ENCODE peak calls at places on chromosomes 11 and 22, in five cellular contexts. K is adrenal gland, J is pancreas, C is HCT116, B is left lung. E is an unnamed sample.

GRCh38 chr22:40415531-40416266 is 45.3 kb downstream of the SGSM3 start:
- DNase-seq in J (no peak), K (peak), B (peak), C (no peak), E (no peak)

GRCh38 chr11:125807909-125808308 is 20.0 kb downstream of the PATE3 start:
- DNase-seq in K (no peak), J (no peak), C (no peak), B (no peak), E (no peak)

GRCh38 chr11:128422576-128423370 is 164.6 kb downstream of the ETS1 start:
- DNase-seq in B (no peak), C (no peak), J (peak), K (no peak), E (no peak)

GRCh38 chr11:57474017-57474750 is 13.9 kb downstream of the RTN4RL2 start:
- DNase-seq in J (no peak), C (no peak), K (no peak), B (no peak), E (no peak)

GRCh38 chr11:94740975-94741707 is 27.0 kb upstream of the AMOTL1 start:
- DNase-seq in K (no peak), J (peak), C (peak), B (peak), E (no peak)

GRCh38 chr22:41352058-41352457 is 29.7 kb upstream of the TEF start:
- DNase-seq in B (no peak), J (no peak), K (no peak), C (peak), E (no peak)

GRCh38 chr22:46983046-46983445 is 220.6 kb downstream of the TBC1D22A start:
- DNase-seq in K (no peak), C (no peak), J (no peak), B (no peak), E (no peak)

GRCh38 chr22:20021196-20022181 is 579 bp downstream of the TANGO2 start:
- DNase-seq in B (peak), K (peak), C (no peak), J (peak), E (peak)

GRCh38 chr22:21000215-21000986 is 1.5 kb downstream of the THAP7 start:
- DNase-seq in C (no peak), K (no peak), B (no peak), J (no peak), E (no peak)

GRCh38 chr11:57474751-57475115 is 14.4 kb downstream of the RTN4RL2 start:
- DNase-seq in B (no peak), J (no peak), C (no peak), K (no peak), E (no peak)

GRCh38 chr11:16890442-16890841 is 123.8 kb downstream of the PLEKHA7 start:
- DNase-seq in K (no peak), C (no peak), J (no peak), B (no peak), E (no peak)

GRCh38 chr11:16843307-16843706 is 104.9 kb downstream of the C11orf58 start:
- DNase-seq in C (no peak), K (peak), J (no peak), B (no peak), E (no peak)

GRCh38 chr11:124877631-124878496 is 12.6 kb downstream of the ROBO3 start:
- DNase-seq in C (no peak), B (no peak), K (peak), J (no peak), E (no peak)

GRCh38 chr11:25066706-25067105 is 569.9 kb downstream of the LUZP2 start:
- DNase-seq in C (no peak), J (no peak), K (no peak), B (no peak), E (no peak)

GRCh38 chr11:103696130-103696529 is 340.3 kb upstream of the DDI1 start:
- DNase-seq in K (no peak), C (no peak), J (no peak), B (no peak), E (no peak)

GRCh38 chr11:121391914-121392313 is 60.2 kb upstream of the SORL1 start:
- DNase-seq in C (no peak), B (no peak), K (no peak), J (no peak), E (no peak)

GRCh38 chr11:21137813-21138212 is 468.4 kb downstream of the NELL1 start:
- DNase-seq in K (no peak), C (no peak), J (no peak), B (no peak), E (no peak)

GRCh38 chr11:20337526-20338154 is 25.9 kb upstream of the HTATIP2 start:
- DNase-seq in B (no peak), J (no peak), C (peak), K (no peak), E (no peak)

GRCh38 chr11:29446132-29446531 is 570.7 kb downstream of the KCNA4 start:
- DNase-seq in B (peak), J (no peak), C (no peak), K (no peak), E (no peak)

GRCh38 chr11:59178401-59178800 is 6.5 kb downstream of the DTX4 start:
- DNase-seq in B (no peak), C (no peak), J (no peak), K (no peak), E (no peak)

GRCh38 chr11:6362185-6362867 is 27.9 kb upstream of the SMPD1 start:
- DNase-seq in C (no peak), K (no peak), J (peak), B (no peak), E (peak)

GRCh38 chr11:83070044-83070877 is 1.4 kb downstream of the RAB30 start:
- DNase-seq in B (no peak), J (no peak), K (peak), C (no peak), E (no peak)

GRCh38 chr11:12831471-12832202 is 157.4 kb downstream of the TEAD1 start:
- DNase-seq in J (no peak), B (no peak), K (no peak), C (no peak), E (no peak)

GRCh38 chr22:45548441-45548840 is 45.8 kb downstream of the FBLN1 start:
- DNase-seq in C (no peak), K (no peak), B (no peak), J (no peak), E (no peak)

GRCh38 chr22:45549739-45550138 is 47.1 kb downstream of the FBLN1 start:
- DNase-seq in J (no peak), B (no peak), K (no peak), C (no peak), E (no peak)

GRCh38 chr22:45550891-45551290 is 48.2 kb downstream of the FBLN1 start:
- DNase-seq in C (no peak), B (no peak), K (no peak), J (no peak), E (no peak)

GRCh38 chr22:45550416-45550815 is 47.7 kb downstream of the FBLN1 start:
- DNase-seq in C (no peak), K (no peak), B (no peak), J (no peak), E (no peak)

DNA sequence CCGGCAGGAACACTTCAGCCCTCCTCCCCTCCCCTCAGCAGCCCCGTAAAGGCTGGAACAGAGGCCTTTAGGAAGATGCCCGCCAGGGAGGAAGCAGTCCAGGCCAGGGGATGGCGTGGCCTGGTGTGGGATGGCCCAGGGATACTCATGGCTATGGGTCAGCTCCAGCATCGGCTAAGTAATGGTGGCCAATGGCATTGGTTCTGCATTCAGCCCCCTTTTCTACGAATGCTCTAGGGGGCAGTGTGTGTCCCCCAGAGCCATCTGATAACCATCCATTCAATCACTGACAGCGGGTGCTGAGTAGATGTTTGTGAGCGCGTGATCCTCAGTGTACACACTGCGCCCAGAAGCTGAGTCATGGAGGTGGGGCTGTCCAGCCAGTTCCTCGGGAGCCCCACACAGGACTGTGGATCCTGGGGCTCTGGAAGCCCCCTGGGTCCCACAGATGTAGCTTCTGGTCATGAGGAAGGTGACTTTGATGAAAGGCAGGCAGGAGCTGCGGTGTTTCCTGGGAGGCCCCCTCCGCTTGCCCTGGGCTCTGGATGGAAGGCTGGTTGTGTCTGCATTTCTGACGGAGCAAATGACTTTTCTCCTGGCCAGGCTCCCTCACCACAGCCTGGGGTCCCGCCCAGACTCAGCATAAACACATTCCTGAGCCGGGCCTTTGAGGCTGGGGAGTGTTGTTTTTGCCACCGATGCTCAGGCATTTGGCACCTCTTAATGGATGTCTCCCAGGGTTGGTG is 46.5 kb downstream of the FBLN1 start:
- DNase-seq in K (no peak), C (peak), J (no peak), B (no peak), E (peak)
- H3K27ac ChIP-seq in K (peak), C (peak), J (no peak), B (peak), E (peak)

GRCh38 chr11:119205574-119206511 is at the start of gene CBL:
- DNase-seq in K (peak), B (peak), C (peak), J (peak), E (peak)

GRCh38 chr11:119207300-119207570 is 1.1 kb downstream of the CBL start:
- DNase-seq in C (no peak), B (no peak), J (no peak), K (no peak), E (no peak)

GRCh38 chr11:119206512-119207299 is 567 bp downstream of the CBL start:
- DNase-seq in C (no peak), K (peak), J (no peak), B (peak), E (peak)

GRCh38 chr11:119204066-119204465 is 2.1 kb upstream of the CBL start:
- DNase-seq in B (no peak), J (no peak), C (no peak), K (no peak), E (no peak)

DNA sequence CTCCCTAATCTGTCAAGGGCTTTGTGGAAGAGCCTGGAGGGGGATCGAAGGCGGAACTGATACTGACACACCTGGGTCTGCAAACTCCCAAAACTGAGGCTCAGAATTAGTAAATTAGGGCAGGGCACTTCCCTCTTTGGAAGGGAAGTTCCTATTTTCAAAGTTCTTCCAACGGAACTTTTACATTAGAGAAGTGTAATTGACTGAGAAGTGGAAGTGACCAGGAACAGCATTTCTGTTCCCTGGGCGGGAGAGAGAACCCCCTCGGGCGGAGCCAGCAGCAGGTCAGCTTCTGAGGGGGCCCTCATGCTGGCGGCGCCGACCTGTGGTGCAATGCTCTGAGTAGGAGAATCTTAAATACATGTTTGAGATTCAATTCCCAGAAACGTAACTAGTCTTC is 1.1 kb upstream of the CBL start:
- DNase-seq in K (peak), C (no peak), J (no peak), B (no peak), E (no peak)
- H3K4me3 ChIP-seq in K (no peak), C (no peak), J (no peak), B (peak), E (peak)

DNA sequence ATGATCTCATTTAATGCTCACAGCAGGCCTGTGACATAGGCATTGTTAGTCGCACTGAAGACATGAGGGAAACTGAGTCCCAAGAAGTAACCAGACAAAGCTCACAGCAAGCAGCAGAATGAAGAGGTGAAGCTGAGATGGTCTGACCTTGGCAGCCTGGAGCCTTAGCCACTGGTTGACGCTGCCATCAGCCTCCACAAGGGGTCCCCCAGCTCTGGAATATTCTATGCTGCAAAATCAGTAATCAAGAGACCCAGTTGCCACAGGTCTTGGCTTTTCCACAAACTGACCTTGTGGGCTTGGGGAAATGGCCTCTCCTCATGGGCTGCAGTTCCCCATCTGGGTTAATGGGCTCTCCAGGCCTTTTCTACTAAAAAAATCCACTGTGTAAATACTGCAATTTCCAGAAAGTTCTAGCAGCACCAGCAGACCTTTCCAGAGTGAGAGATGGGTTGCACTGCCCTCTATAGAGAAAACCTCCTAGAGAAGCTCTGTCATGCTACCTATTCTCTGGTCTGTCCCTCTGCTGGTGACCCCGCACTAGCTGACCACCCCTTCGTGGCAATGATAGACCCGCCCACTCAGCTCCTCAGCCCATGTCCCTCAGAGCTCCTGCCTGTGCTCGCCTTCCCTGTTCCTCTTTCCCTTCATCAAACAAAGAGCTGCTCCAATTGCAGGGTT is 22.6 kb upstream of the ISX start:
- DNase-seq in B (no peak), J (no peak), K (no peak), C (no peak), E (no peak)
- TF ChIP-seq CTCF in B (no peak), J (no peak), K (no peak), C (peak), E (no peak)

DNA sequence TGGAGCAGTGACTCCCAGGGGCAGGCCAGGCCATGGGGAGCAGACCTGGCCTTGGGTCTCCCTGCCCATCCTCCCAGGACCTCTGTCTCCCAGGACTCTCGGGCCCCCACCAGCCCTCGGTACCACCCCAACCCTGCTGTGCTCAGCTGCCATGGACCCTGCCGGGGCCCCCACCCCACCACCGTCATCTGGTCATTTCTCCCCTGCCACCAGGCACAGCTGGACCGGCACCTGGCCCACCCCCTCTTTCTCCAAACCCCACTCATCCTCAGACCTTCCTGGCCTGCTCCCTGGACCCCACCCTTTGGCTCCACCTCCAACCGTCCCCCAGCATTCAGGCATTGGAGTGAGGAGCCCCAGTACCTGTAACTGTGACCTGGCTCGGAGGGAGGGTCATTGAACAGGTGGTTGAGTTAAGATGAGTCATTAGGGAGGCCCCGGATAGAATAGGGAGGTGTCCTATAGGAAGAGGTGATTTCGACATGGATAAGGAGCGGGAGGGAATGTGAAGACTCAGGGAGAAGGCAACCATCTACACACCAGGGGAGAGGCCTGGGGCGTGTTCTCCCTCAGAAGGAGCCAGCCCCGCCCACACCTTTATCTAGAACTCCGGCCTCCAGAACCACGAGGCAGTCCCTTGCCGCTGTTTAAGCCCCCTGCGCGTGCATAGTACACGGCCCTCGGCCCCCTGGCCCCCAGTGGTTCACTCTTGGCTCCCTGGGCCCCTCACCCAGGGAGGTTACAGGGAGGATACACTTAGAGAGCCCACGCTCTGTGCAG is 1395.9 kb downstream of the BRD1 start:
- DNase-seq in C (no peak), B (peak), K (no peak), J (no peak), E (no peak)
- H3K27ac ChIP-seq in C (no peak), B (no peak), K (no peak), J (no peak), E (no peak)

GRCh38 chr11:70110538-70111055 is 32.5 kb downstream of the ANO1 start:
- DNase-seq in J (no peak), C (no peak), B (peak), K (no peak), E (no peak)

GRCh38 chr11:70111269-70112016 is 33.3 kb downstream of the ANO1 start:
- DNase-seq in B (peak), C (no peak), J (peak), K (peak), E (peak)

GRCh38 chr11:70109903-70110302 is 31.8 kb downstream of the ANO1 start:
- DNase-seq in J (no peak), B (peak), C (no peak), K (no peak), E (no peak)

GRCh38 chr11:70109006-70109405 is 30.9 kb downstream of the ANO1 start:
- DNase-seq in B (peak), J (no peak), K (no peak), C (no peak), E (no peak)

DNA sequence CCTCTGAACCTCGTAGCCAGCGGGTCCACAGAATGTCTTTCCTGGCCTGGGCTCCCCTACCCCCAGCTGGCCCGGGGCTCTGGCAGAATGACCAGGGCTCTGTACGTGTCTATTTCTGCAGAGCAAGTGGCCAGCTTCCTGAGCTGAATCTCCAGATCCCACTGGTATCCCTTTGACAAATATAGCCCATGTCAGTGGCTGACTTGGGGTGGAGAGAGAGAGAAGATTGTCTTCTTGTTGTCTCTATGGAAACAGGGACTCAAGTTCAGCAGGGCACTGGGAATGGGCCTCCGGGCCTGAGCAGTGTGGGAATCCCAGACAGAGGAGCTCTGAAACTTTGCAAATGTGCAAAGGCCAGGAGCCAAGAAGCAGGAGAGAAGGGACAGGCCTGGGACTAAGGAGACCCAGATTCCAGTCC is 33.9 kb downstream of the ANO1 start:
- DNase-seq in K (no peak), C (no peak), J (no peak), B (peak), E (no peak)
- H3K4me3 ChIP-seq in K (no peak), C (no peak), J (no peak), B (no peak), E (no peak)